ENCODE peak calls at places on chromosome 19, in seven cellular contexts. X is lower lobe of right lung, U is upper lobe of right lung, D is upper lobe of left lung, Z is A549, J is heart right ventricle, I is psoas muscle. R is an unnamed sample. For H3K4me1, the result is how much of the 10 kb centered on the place peaks cover.

GRCh38 chr19:30227661-30228112 is 144.5 kb upstream of the ZNF536 start:
- DNase-seq in X (peak), U (peak), D (peak), Z (peak), J (peak), I (peak), R (no peak)

GRCh38 chr19:50835785-50836542 is 2.6 kb upstream of the KLK15 start:
- DNase-seq in X (peak), U (peak), D (peak), Z (peak), J (peak), I (peak), R (peak)

GRCh38 chr19:43315851-43316250 is 37.6 kb upstream of the CD177 start:
- DNase-seq in X (no peak), U (no peak), D (peak), Z (no peak), J (no peak), I (no peak), R (no peak)

GRCh38 chr19:7729211-7729610 is 2.7 kb downstream of the CLEC4G start:
- DNase-seq in X (no peak), U (no peak), D (peak), Z (no peak), J (no peak), I (no peak), R (no peak)

GRCh38 chr19:11169896-11170678 is 14.5 kb upstream of the SPC24 start:
- DNase-seq in X (no peak), U (no peak), D (peak), Z (no peak), J (no peak), I (no peak), R (no peak)

GRCh38 chr19:16014923-16015804 is 61.1 kb upstream of the TPM4 start:
- DNase-seq in X (no peak), U (peak), D (no peak), Z (no peak), J (no peak), I (no peak), R (no peak)

GRCh38 chr19:5595745-5596144 is 26.8 kb downstream of the SAFB2 start:
- DNase-seq in X (no peak), U (no peak), D (no peak), Z (no peak), J (no peak), I (peak), R (no peak)

GRCh38 chr19:51751655-51752054 is at the start of gene FPR1:
- DNase-seq in X (no peak), U (no peak), D (no peak), Z (no peak), J (no peak), I (no peak), R (peak)

GRCh38 chr19:38596057-38596981 is 21.4 kb downstream of the MAP4K1 start:
- DNase-seq in X (peak), U (peak), D (peak), Z (peak), J (no peak), I (peak), R (peak)

GRCh38 chr19:53193534-53194222 is 520 bp upstream of the ZNF665 start:
- DNase-seq in X (no peak), U (no peak), D (no peak), Z (no peak), J (no peak), I (no peak), R (no peak)

GRCh38 chr19:35318679-35319448 is 10.1 kb upstream of the CD22 start:
- DNase-seq in X (peak), U (peak), D (peak), Z (peak), J (peak), I (peak), R (peak)

GRCh38 chr19:19461671-19462622 is 53.4 kb downstream of the TSSK6 start:
- DNase-seq in X (peak), U (peak), D (peak), Z (no peak), J (peak), I (peak), R (no peak)

GRCh38 chr19:43934055-43934984 is 762 bp downstream of the ZNF45 start:
- DNase-seq in X (no peak), U (no peak), D (no peak), Z (peak), J (no peak), I (no peak), R (no peak)

GRCh38 chr19:8456064-8456463 is 11.3 kb downstream of the HNRNPM start:
- DNase-seq in X (no peak), U (no peak), D (no peak), Z (peak), J (no peak), I (peak), R (no peak)

GRCh38 chr19:42540071-42540553 is 11.8 kb upstream of the CEACAM1 start:
- DNase-seq in X (no peak), U (peak), D (no peak), Z (no peak), J (no peak), I (no peak), R (no peak)

GRCh38 chr19:12838182-12838890 is at the start of gene MAST1:
- DNase-seq in X (peak), U (peak), D (peak), Z (peak), J (peak), I (peak), R (no peak)

GRCh38 chr19:47719047-47719885 is 6.0 kb downstream of the EHD2 start:
- DNase-seq in X (peak), U (peak), D (peak), Z (peak), J (peak), I (peak), R (peak)

GRCh38 chr19:38063921-38064320 is 156.9 kb downstream of the SIPA1L3 start:
- DNase-seq in X (no peak), U (no peak), D (no peak), Z (no peak), J (no peak), I (no peak), R (no peak)

GRCh38 chr19:42532881-42533280 is 4.6 kb upstream of the CEACAM1 start:
- DNase-seq in X (no peak), U (no peak), D (no peak), Z (no peak), J (no peak), I (no peak), R (no peak)

GRCh38 chr19:12626958-12627357 is 16.2 kb downstream of the ZNF791 start:
- DNase-seq in X (no peak), U (peak), D (no peak), Z (no peak), J (no peak), I (no peak), R (no peak)

GRCh38 chr19:38721977-38722773 is 22.1 kb downstream of the CAPN12 start:
- DNase-seq in X (no peak), U (no peak), D (peak), Z (no peak), J (peak), I (no peak), R (no peak)

GRCh38 chr19:35757231-35757748 is 461 bp upstream of the HSPB6 start:
- DNase-seq in X (no peak), U (peak), D (peak), Z (no peak), J (peak), I (peak), R (peak)

GRCh38 chr19:19858751-19859150 is 6.9 kb upstream of the ZNF253 start:
- DNase-seq in X (no peak), U (no peak), D (no peak), Z (no peak), J (no peak), I (no peak), R (no peak)

GRCh38 chr19:45591004-45591637 is 6.5 kb upstream of the OPA3 start:
- DNase-seq in X (peak), U (peak), D (peak), Z (peak), J (no peak), I (peak), R (no peak)

GRCh38 chr19:43618921-43619261 is 538 bp downstream of the ZNF428 start:
- DNase-seq in X (no peak), U (no peak), D (no peak), Z (peak), J (no peak), I (no peak), R (no peak)

GRCh38 chr19:4354897-4355296 is 11.5 kb downstream of the MPND start:
- DNase-seq in X (no peak), U (no peak), D (peak), Z (no peak), J (no peak), I (no peak), R (no peak)

GRCh38 chr19:39449116-39449797 is 3.9 kb downstream of the SUPT5H start:
- DNase-seq in X (no peak), U (no peak), D (no peak), Z (no peak), J (no peak), I (no peak), R (no peak)

GRCh38 chr19:41298327-41298964 is 11.5 kb upstream of the CCDC97 start:
- DNase-seq in X (peak), U (peak), D (peak), Z (no peak), J (peak), I (peak), R (no peak)

GRCh38 chr19:3079578-3079977 is 14.6 kb upstream of the GNA11 start:
- DNase-seq in X (no peak), U (no peak), D (no peak), Z (no peak), J (no peak), I (no peak), R (no peak)

GRCh38 chr19:7987084-7987768 is 18.2 kb downstream of the ELAVL1 start:
- DNase-seq in X (no peak), U (no peak), D (no peak), Z (no peak), J (no peak), I (no peak), R (no peak)

GRCh38 chr19:30444253-30444671 is 72.1 kb downstream of the ZNF536 start:
- DNase-seq in X (no peak), U (no peak), D (no peak), Z (no peak), J (no peak), I (no peak), R (no peak)

GRCh38 chr19:55579766-55580621 is 654 bp downstream of the ZNF579 start:
- DNase-seq in X (no peak), U (no peak), D (no peak), Z (peak), J (peak), I (peak), R (no peak)

GRCh38 chr19:55284405-55285058 is 735 bp downstream of the BRSK1 start:
- DNase-seq in X (no peak), U (no peak), D (no peak), Z (no peak), J (no peak), I (no peak), R (no peak)

GRCh38 chr19:15449620-15450527 is at the start of gene WIZ:
- DNase-seq in X (peak), U (peak), D (peak), Z (peak), J (peak), I (peak), R (no peak)

GRCh38 chr19:41951686-41952172 is 7.4 kb downstream of the RABAC1 start:
- DNase-seq in X (peak), U (peak), D (peak), Z (peak), J (peak), I (peak), R (no peak)

GRCh38 chr19:54305141-54305540 is 7.8 kb downstream of the LILRA5 start:
- DNase-seq in X (no peak), U (no peak), D (no peak), Z (no peak), J (no peak), I (no peak), R (no peak)

GRCh38 chr19:18387395-18387794 is 1.4 kb downstream of the GDF15 start:
- DNase-seq in X (no peak), U (no peak), D (no peak), Z (no peak), J (no peak), I (no peak), R (no peak)
- H3K27ac ChIP-seq in X (no peak), U (peak), D (peak), Z (peak), J (no peak), I (no peak), R (no peak)

GRCh38 chr19:1354496-1355257 is 29.0 kb upstream of the NDUFS7 start:
- DNase-seq in X (peak), U (peak), D (peak), Z (peak), J (peak), I (peak), R (peak)
- TF ChIP-seq CTCF in X (no peak), U (no peak), D (peak), Z (no peak), J (peak), I (peak), R (peak)

GRCh38 chr19:49503582-49503962 is 7.3 kb downstream of the RPS11 start:
- DNase-seq in X (no peak), U (no peak), D (no peak), Z (no peak), J (no peak), I (no peak), R (no peak)
- H3K4me1 ChIP-seq in X (under half), U (under half), D (under half), Z (under half), J (under half), I (under half), R (under half)

GRCh38 chr19:29098091-29098490 is 114.9 kb downstream of the UQCRFS1 start:
- DNase-seq in X (no peak), U (no peak), D (no peak), Z (no peak), J (no peak), I (no peak), R (no peak)
- H3K27ac ChIP-seq in X (no peak), U (no peak), D (no peak), Z (no peak), J (no peak), I (no peak), R (no peak)